ENCODE peak calls at places on chromosomes 4 and X, in five cellular contexts. One of them, this sample, is unnamed.

GRCh38 chr4:144975718-144976117 is 122.3 kb downstream of the ANAPC10 start:
- DNase-seq in left lung: no peak
- DNase-seq in aorta: no peak
- DNase-seq in prostate gland: no peak
- DNase-seq in CD8-positive, alpha-beta memory T cell: no peak
- DNase-seq in this sample: no peak

GRCh38 chr4:147625733-147626132 is 8.5 kb downstream of the TMEM184C start:
- DNase-seq in left lung: no peak
- DNase-seq in aorta: no peak
- DNase-seq in prostate gland: no peak
- DNase-seq in CD8-positive, alpha-beta memory T cell: no peak
- DNase-seq in this sample: no peak

GRCh38 chr4:87192155-87192919 is 28.1 kb downstream of the KLHL8 start:
- DNase-seq in left lung: no peak
- DNase-seq in aorta: no peak
- DNase-seq in prostate gland: no peak
- DNase-seq in CD8-positive, alpha-beta memory T cell: no peak
- DNase-seq in this sample: no peak

GRCh38 chr4:10403633-10404445 is 53.4 kb downstream of the ZNF518B start:
- DNase-seq in left lung: no peak
- DNase-seq in aorta: no peak
- DNase-seq in prostate gland: peak
- DNase-seq in CD8-positive, alpha-beta memory T cell: no peak
- DNase-seq in this sample: peak

GRCh38 chrX:109843963-109844751 is 111.1 kb upstream of the ACSL4 start:
- DNase-seq in left lung: no peak
- DNase-seq in aorta: peak
- DNase-seq in prostate gland: peak
- DNase-seq in CD8-positive, alpha-beta memory T cell: no peak
- DNase-seq in this sample: no peak

GRCh38 chr4:137535718-137536117 is 3.4 kb upstream of the PCDH18 start:
- DNase-seq in left lung: no peak
- DNase-seq in aorta: no peak
- DNase-seq in prostate gland: no peak
- DNase-seq in CD8-positive, alpha-beta memory T cell: no peak
- DNase-seq in this sample: no peak

GRCh38 chrX:68820476-68821110 is 8.2 kb upstream of the EFNB1 start:
- DNase-seq in left lung: no peak
- DNase-seq in aorta: no peak
- DNase-seq in prostate gland: no peak
- DNase-seq in CD8-positive, alpha-beta memory T cell: no peak
- DNase-seq in this sample: no peak

GRCh38 chr4:158581161-158581560 is 59.5 kb downstream of the RXFP1 start:
- DNase-seq in left lung: no peak
- DNase-seq in aorta: no peak
- DNase-seq in prostate gland: no peak
- DNase-seq in CD8-positive, alpha-beta memory T cell: no peak
- DNase-seq in this sample: no peak

GRCh38 chrX:11555759-11556158 is 110.0 kb downstream of the ARHGAP6 start:
- DNase-seq in left lung: no peak
- DNase-seq in aorta: no peak
- DNase-seq in prostate gland: no peak
- DNase-seq in CD8-positive, alpha-beta memory T cell: no peak
- DNase-seq in this sample: no peak

GRCh38 chrX:29890004-29890403 is 325.4 kb upstream of the MAGEB2 start:
- DNase-seq in left lung: no peak
- DNase-seq in aorta: no peak
- DNase-seq in prostate gland: no peak
- DNase-seq in CD8-positive, alpha-beta memory T cell: no peak
- DNase-seq in this sample: no peak

GRCh38 chr4:82192153-82192552 is 181.6 kb downstream of the HNRNPD start:
- DNase-seq in left lung: no peak
- DNase-seq in aorta: no peak
- DNase-seq in prostate gland: no peak
- DNase-seq in CD8-positive, alpha-beta memory T cell: no peak
- DNase-seq in this sample: no peak

GRCh38 chr4:5933996-5934831 is 41.3 kb upstream of the CRMP1 start:
- DNase-seq in left lung: no peak
- DNase-seq in aorta: no peak
- DNase-seq in prostate gland: no peak
- DNase-seq in CD8-positive, alpha-beta memory T cell: no peak
- DNase-seq in this sample: no peak

GRCh38 chr4:69843932-69844331 is 16.0 kb downstream of the SULT1E1 start:
- DNase-seq in left lung: no peak
- DNase-seq in aorta: no peak
- DNase-seq in prostate gland: no peak
- DNase-seq in CD8-positive, alpha-beta memory T cell: no peak
- DNase-seq in this sample: no peak

GRCh38 chr4:136342666-136343065 is 1189.6 kb downstream of the PCDH18 start:
- DNase-seq in left lung: no peak
- DNase-seq in aorta: no peak
- DNase-seq in prostate gland: no peak
- DNase-seq in CD8-positive, alpha-beta memory T cell: no peak
- DNase-seq in this sample: no peak

GRCh38 chrX:94834226-94834625 is 1160.2 kb downstream of the FAM133A start:
- DNase-seq in left lung: no peak
- DNase-seq in aorta: no peak
- DNase-seq in prostate gland: no peak
- DNase-seq in CD8-positive, alpha-beta memory T cell: no peak
- DNase-seq in this sample: no peak

GRCh38 chr4:7697326-7697725 is 242.3 kb downstream of the AFAP1 start:
- DNase-seq in left lung: no peak
- DNase-seq in aorta: no peak
- DNase-seq in prostate gland: no peak
- DNase-seq in CD8-positive, alpha-beta memory T cell: no peak
- DNase-seq in this sample: no peak

GRCh38 chr4:157079441-157079840 is 3.5 kb downstream of the GLRB start:
- DNase-seq in left lung: no peak
- DNase-seq in aorta: no peak
- DNase-seq in prostate gland: no peak
- DNase-seq in CD8-positive, alpha-beta memory T cell: no peak
- DNase-seq in this sample: no peak

GRCh38 chr4:157072002-157072401 is 3.9 kb upstream of the GLRB start:
- DNase-seq in left lung: no peak
- DNase-seq in aorta: no peak
- DNase-seq in prostate gland: no peak
- DNase-seq in CD8-positive, alpha-beta memory T cell: no peak
- DNase-seq in this sample: no peak

GRCh38 chr4:157075401-157075800 is 549 bp upstream of the GLRB start:
- DNase-seq in left lung: no peak
- DNase-seq in aorta: no peak
- DNase-seq in prostate gland: no peak
- DNase-seq in CD8-positive, alpha-beta memory T cell: no peak
- DNase-seq in this sample: no peak

GRCh38 chr4:157076578-157076947 is 613 bp downstream of the GLRB start:
- DNase-seq in left lung: no peak
- DNase-seq in aorta: no peak
- DNase-seq in prostate gland: no peak
- DNase-seq in CD8-positive, alpha-beta memory T cell: no peak
- DNase-seq in this sample: peak

DNA sequence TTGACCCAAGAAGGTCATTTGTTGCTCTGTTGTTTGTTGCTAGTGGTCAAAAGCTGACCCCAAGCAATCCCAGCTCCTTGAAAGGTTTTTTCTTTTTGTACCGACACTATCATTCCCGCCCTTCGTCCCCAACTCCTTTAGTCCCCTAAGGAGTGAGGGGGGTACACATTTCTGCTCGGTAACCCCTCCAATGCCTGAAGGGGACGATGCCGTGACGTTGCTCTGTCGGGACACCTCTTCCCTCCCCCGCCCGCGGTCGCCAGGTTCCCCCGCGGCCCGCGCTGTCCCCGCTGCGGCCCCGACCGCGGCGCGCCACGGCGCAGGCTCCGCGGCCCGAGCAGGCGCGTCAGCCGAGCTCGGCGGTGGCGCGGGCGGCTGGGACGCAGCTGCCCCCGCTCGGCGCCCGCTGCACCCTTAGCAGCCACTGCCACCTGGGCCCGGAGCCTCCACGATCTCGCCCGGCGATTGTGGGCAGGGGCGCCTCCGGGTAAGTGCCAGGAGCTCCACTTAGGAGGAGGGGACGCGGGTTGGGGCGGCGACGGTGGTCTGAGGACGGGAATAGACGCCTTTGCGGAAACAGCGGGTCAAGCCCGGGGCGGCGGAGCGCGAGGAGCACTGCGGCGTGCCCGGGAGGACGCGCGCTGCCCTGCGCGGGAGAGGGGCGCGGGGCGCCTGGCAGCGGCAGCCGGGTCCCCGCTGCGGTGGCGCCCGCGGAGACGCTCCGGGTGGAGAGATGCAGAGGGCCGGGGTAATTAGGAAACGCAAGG is at the start of gene GLRB:
- DNase-seq in left lung: no peak
- DNase-seq in aorta: peak
- DNase-seq in prostate gland: no peak
- DNase-seq in CD8-positive, alpha-beta memory T cell: no peak
- DNase-seq in this sample: peak
- H3K27ac ChIP-seq in left lung: no peak
- H3K27ac ChIP-seq in aorta: no peak
- H3K27ac ChIP-seq in prostate gland: peak
- H3K27ac ChIP-seq in CD8-positive, alpha-beta memory T cell: no peak
- H3K27ac ChIP-seq in this sample: no peak

GRCh38 chr4:24837781-24838180 is 42.4 kb downstream of the SOD3 start:
- DNase-seq in left lung: no peak
- DNase-seq in aorta: no peak
- DNase-seq in prostate gland: no peak
- DNase-seq in CD8-positive, alpha-beta memory T cell: no peak
- DNase-seq in this sample: no peak
- H3K27ac ChIP-seq in left lung: no peak
- H3K27ac ChIP-seq in aorta: no peak
- H3K27ac ChIP-seq in prostate gland: no peak
- H3K27ac ChIP-seq in CD8-positive, alpha-beta memory T cell: no peak
- H3K27ac ChIP-seq in this sample: no peak

GRCh38 chr4:128424524-128425195 is 137.0 kb upstream of the PGRMC2 start:
- DNase-seq in left lung: no peak
- DNase-seq in aorta: no peak
- DNase-seq in prostate gland: no peak
- DNase-seq in CD8-positive, alpha-beta memory T cell: no peak
- DNase-seq in this sample: peak
- H3K27ac ChIP-seq in left lung: no peak
- H3K27ac ChIP-seq in aorta: no peak
- H3K27ac ChIP-seq in prostate gland: no peak
- H3K27ac ChIP-seq in CD8-positive, alpha-beta memory T cell: no peak
- H3K27ac ChIP-seq in this sample: peak

DNA sequence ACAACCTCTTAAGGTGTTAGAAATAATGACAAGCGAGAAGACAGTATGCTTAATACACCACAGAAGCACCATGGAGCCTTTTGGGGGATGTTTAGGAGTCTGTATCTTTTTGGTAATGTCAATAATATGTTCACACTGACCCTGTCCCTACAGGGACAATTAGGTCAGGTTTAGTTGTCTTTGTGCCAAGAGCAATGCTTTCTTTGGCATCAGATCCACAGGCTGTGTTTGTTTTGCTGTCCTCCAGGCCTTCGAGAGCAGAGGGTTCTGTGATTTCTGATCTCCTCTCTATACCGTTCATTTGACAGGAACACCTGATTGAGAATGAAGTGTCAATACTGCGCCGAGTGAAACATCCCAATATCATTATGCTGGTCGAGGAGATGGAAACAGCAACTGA is 153.8 kb downstream of the DCLK2 start:
- DNase-seq in left lung: no peak
- DNase-seq in aorta: no peak
- DNase-seq in prostate gland: no peak
- DNase-seq in CD8-positive, alpha-beta memory T cell: no peak
- DNase-seq in this sample: no peak
- H3K27ac ChIP-seq in left lung: no peak
- H3K27ac ChIP-seq in aorta: peak
- H3K27ac ChIP-seq in prostate gland: no peak
- H3K27ac ChIP-seq in CD8-positive, alpha-beta memory T cell: no peak
- H3K27ac ChIP-seq in this sample: no peak